ENCODE peak calls at places on chromosome 1, in six cellular contexts. F, G, D, R, C and N are unnamed samples.

GRCh38 chr1:64536217-64536835 is 66.4 kb downstream of the CACHD1 start:
- DNase-seq in D (no peak), C (no peak), R (no peak), G (no peak), F (no peak), N (no peak)

GRCh38 chr1:85330711-85331290 is 54.4 kb upstream of the BCL10 start:
- DNase-seq in G (no peak), C (no peak), D (peak; percentile 77), R (no peak), F (peak; percentile 97), N (no peak)

GRCh38 chr1:244272471-244273261 is 179.0 kb downstream of the ADSS2 start:
- DNase-seq in G (peak; percentile 71), C (peak; percentile 75), F (peak; percentile 77), D (no peak), R (peak; percentile 69), N (peak; percentile 80)

GRCh38 chr1:54273837-54274192 is 73.8 kb downstream of the MRPL37 start:
- DNase-seq in G (no peak), R (peak; percentile 55), D (peak; percentile 87), F (no peak), C (no peak), N (no peak)

GRCh38 chr1:156833598-156833997 is 16.9 kb upstream of the SH2D2A start:
- DNase-seq in C (no peak), R (no peak), G (no peak), F (no peak), D (peak; percentile 10), N (no peak)

GRCh38 chr1:235644693-235645305 is 4.8 kb downstream of the GNG4 start:
- DNase-seq in R (no peak), C (no peak), D (no peak), F (no peak), G (no peak), N (no peak)

GRCh38 chr1:2778220-2778592 is 23.3 kb downstream of the TTC34 start:
- DNase-seq in R (peak; percentile 7), C (peak; percentile 31), F (no peak), G (no peak), D (peak; percentile 34), N (no peak)

GRCh38 chr1:33381979-33382378 is 48.9 kb downstream of the PHC2 start:
- DNase-seq in C (no peak), G (no peak), R (no peak), F (no peak), D (no peak), N (no peak)

GRCh38 chr1:15331180-15331579 is 78.5 kb upstream of the EFHD2 start:
- DNase-seq in G (no peak), R (no peak), C (no peak), D (no peak), F (no peak), N (no peak)

GRCh38 chr1:218301217-218301616 is 16.1 kb downstream of the RRP15 start:
- DNase-seq in G (no peak), D (no peak), F (no peak), C (no peak), R (no peak), N (no peak)

GRCh38 chr1:218299416-218299815 is 14.3 kb downstream of the RRP15 start:
- DNase-seq in D (no peak), G (peak; percentile 32), C (no peak), F (peak; percentile 30), R (no peak), N (peak; percentile 20)

GRCh38 chr1:218297867-218298266 is 12.8 kb downstream of the RRP15 start:
- DNase-seq in D (no peak), F (no peak), C (no peak), G (no peak), R (no peak), N (no peak)

GRCh38 chr1:218302155-218302554 is 17.1 kb downstream of the RRP15 start:
- DNase-seq in F (no peak), R (no peak), C (no peak), D (no peak), G (no peak), N (no peak)

GRCh38 chr1:218298398-218298797 is 13.3 kb downstream of the RRP15 start:
- DNase-seq in G (no peak), R (no peak), C (no peak), D (no peak), F (no peak), N (no peak)
- H3K27ac ChIP-seq in G (no peak overlapping the region), R (peak overlapping the region; percentile 25), C (no peak overlapping the region), D (no peak overlapping the region), F (no peak overlapping the region), N (no peak overlapping the region)

GRCh38 chr1:1437033-1437903 is 1.8 kb downstream of the VWA1 start:
- DNase-seq in G (no peak), D (peak; percentile 67), F (no peak), C (peak; percentile 82), R (no peak), N (no peak)

GRCh38 chr1:1438531-1439381 is 3.3 kb downstream of the VWA1 start:
- DNase-seq in G (no peak), D (peak; percentile 75), C (no peak), F (no peak), R (no peak), N (no peak)

GRCh38 chr1:1439550-1440261 is 4.2 kb downstream of the VWA1 start:
- DNase-seq in R (no peak), G (no peak), D (no peak), F (no peak), C (no peak), N (no peak)

GRCh38 chr1:1436634-1437032 is 1.1 kb downstream of the VWA1 start:
- DNase-seq in F (no peak), G (no peak), R (no peak), D (no peak), C (no peak), N (no peak)

DNA sequence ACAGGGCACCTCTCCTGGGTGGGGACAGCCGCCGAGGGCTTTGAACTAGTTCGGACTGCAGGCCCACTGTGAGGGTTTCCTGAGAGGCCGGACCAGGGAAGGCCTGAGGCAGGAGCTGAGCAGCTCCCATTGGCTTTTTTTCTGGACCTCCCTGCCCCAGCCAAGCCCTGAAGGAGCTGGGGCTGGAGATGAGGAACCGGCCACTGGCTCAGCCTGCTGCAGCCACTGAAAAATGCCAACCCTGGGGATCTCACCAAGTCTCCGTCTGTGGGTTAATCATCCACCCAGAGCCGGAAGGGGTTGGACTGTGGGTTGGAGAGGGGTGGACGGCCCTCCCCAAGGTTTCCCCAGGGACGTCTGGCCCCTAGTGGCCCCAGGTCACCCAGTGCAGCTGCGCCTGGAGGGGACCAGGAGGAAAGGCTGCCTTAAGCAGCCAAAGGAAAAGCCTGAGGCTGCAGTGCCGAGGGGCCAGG is 2.5 kb downstream of the VWA1 start:
- DNase-seq in G (no peak), R (no peak), D (peak; percentile 87), F (no peak), C (peak; percentile 86), N (no peak)
- TF ChIP-seq CTCF in G (no peak), R (no peak), D (no peak), F (no peak), C (peak; percentile 24), N (no peak)

GRCh38 chr1:21267191-21268077 is 22.8 kb downstream of the ECE1 start:
- DNase-seq in F (peak; percentile 33), D (no peak), G (no peak), C (no peak), R (no peak), N (no peak)
- H3K27ac ChIP-seq in F (peak overlapping the region; percentile 4), D (no peak overlapping the region), G (no peak overlapping the region), C (no peak overlapping the region), R (no peak overlapping the region), N (no peak overlapping the region)

GRCh38 chr1:7473223-7474142 is 297.6 kb upstream of the VAMP3 start:
- DNase-seq in F (no peak), C (no peak), D (no peak), R (no peak), G (no peak), N (no peak)

GRCh38 chr1:7469255-7469938 is 301.7 kb upstream of the VAMP3 start:
- DNase-seq in C (no peak), F (peak; percentile 33), D (peak; percentile 93), R (no peak), G (peak; percentile 26), N (peak; percentile 27)

GRCh38 chr1:7470904-7471638 is 300.0 kb upstream of the VAMP3 start:
- DNase-seq in F (peak; percentile 98), R (no peak), D (peak; percentile 95), C (no peak), G (peak; percentile 98), N (peak; percentile 98)

GRCh38 chr1:7474143-7474490 is 297.0 kb upstream of the VAMP3 start:
- DNase-seq in D (no peak), C (no peak), F (no peak), G (no peak), R (no peak), N (no peak)

DNA sequence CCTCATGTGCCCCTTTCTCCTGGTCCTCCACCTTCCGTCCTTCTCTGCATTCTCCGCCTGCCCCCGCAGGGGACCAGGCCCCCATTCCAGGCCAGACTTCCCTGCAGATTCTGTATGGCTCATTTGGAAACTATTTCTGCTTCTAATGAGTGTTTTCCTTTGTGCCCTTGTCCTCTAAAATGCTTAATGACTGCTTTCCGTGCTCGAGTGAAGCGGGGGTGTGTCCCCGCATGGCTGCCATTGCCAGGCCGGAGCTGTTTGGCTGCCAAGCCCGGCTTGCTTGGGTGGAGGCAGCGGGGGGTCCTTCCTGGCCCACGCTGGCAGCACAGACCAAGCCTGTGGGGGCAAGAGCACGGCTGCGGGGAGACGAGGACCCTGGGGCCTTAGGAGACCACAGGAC is 299.3 kb upstream of the VAMP3 start:
- DNase-seq in D (peak; percentile 90), R (no peak), F (no peak), G (no peak), C (no peak), N (no peak)
- TF ChIP-seq CTCF in D (no peak), R (no peak), F (no peak), G (no peak), C (no peak), N (no peak)

GRCh38 chr1:116485071-116485735 is 85.6 kb downstream of the CD58 start:
- DNase-seq in R (peak; percentile 89), G (peak; percentile 65), F (peak; percentile 76), D (peak; percentile 94), C (peak; percentile 87), N (peak; percentile 71)

GRCh38 chr1:116482490-116482889 is 88.3 kb downstream of the CD58 start:
- DNase-seq in R (no peak), F (no peak), G (no peak), C (no peak), D (no peak), N (no peak)

GRCh38 chr1:116478621-116479020 is 92.2 kb downstream of the CD58 start:
- DNase-seq in G (no peak), R (no peak), F (no peak), C (no peak), D (no peak), N (no peak)

GRCh38 chr1:116483481-116484309 is 87.1 kb downstream of the CD58 start:
- DNase-seq in C (no peak), G (no peak), D (peak; percentile 89), F (no peak), R (no peak), N (no peak)

DNA sequence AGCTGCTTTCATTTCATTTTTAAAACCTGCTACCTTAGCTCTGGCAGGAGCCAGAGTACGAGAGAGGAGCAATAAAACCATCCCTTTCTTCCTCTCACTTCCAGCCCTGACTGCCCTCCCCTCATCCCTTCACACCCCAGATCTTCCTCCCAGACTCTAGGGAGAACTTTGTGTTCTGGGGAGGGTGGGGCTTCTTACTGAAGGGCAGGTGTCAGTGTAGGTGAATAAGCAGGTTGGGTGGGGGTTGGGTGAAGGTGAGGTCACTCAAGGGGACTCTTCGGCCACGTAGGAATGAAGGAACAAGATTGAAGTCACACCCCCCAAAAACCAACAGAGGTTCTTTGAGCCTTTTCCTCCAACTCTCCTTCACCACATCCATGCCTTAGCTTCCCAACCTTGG is 88.9 kb downstream of the CD58 start:
- DNase-seq in G (no peak), D (no peak), R (no peak), F (no peak), C (no peak), N (no peak)
- H3K27ac ChIP-seq in G (no peak overlapping the region), D (peak overlapping the region; percentile 39), R (no peak overlapping the region), F (no peak overlapping the region), C (no peak overlapping the region), N (no peak overlapping the region)